ENCODE peak calls at places on chromosomes 11 and 22, in six cellular contexts. U is HCT116, G is K562, F is GM12878, T is SK-N-SH, I is H1. N is an unnamed sample.

GRCh38 chr22:50718352-50718709 is 19.7 kb upstream of the ACR start:
- DNase-seq in U (no peak), G (no peak), F (no peak), T (no peak), I (no peak), N (no peak)

GRCh38 chr11:44727373-44728084 is 767 bp downstream of the TSPAN18 start:
- DNase-seq in U (peak; percentile 57), G (peak; percentile 85), F (no peak), T (peak; percentile 92), I (peak; percentile 93), N (peak; percentile 82)

GRCh38 chr11:122981388-122982264 is at the start of gene BSX:
- DNase-seq in U (no peak), G (peak; percentile 81), F (no peak), T (no peak), I (peak; percentile 91), N (peak; percentile 38)

GRCh38 chr11:2975594-2975993 is 16.5 kb downstream of the NAP1L4 start:
- DNase-seq in U (peak; percentile 36), G (peak; percentile 49), F (no peak), T (peak; percentile 44), I (no peak), N (no peak)

GRCh38 chr11:57792060-57792541 is 30.5 kb downstream of the CTNND1 start:
- DNase-seq in U (no peak), G (no peak), F (peak; percentile 93), T (no peak), I (no peak), N (peak; percentile 46)

GRCh38 chr22:38469306-38469781 is 1.4 kb downstream of the KDELR3 start:
- DNase-seq in U (no peak), G (no peak), F (no peak), T (no peak), I (no peak), N (no peak)

GRCh38 chr11:118899706-118900360 is 16.1 kb downstream of the CXCR5 start:
- DNase-seq in U (no peak), G (no peak), F (no peak), T (no peak), I (no peak), N (no peak)

GRCh38 chr11:2265396-2265795 is 5.0 kb downstream of the ASCL2 start:
- DNase-seq in U (no peak), G (no peak), F (peak; percentile 19), T (no peak), I (no peak), N (no peak)

GRCh38 chr22:50561401-50562074 is 1.2 kb downstream of the SYCE3 start:
- DNase-seq in U (no peak), G (no peak), F (no peak), T (no peak), I (no peak), N (no peak)

GRCh38 chr11:76062733-76063132 is 143.6 kb downstream of the WNT11 start:
- DNase-seq in U (no peak), G (no peak), F (peak; percentile 37), T (no peak), I (no peak), N (no peak)

GRCh38 chr11:100550910-100551309 is 136.2 kb upstream of the ARHGAP42 start:
- DNase-seq in U (no peak), G (no peak), F (no peak), T (no peak), I (no peak), N (no peak)

GRCh38 chr11:57321388-57321995 is 3.3 kb downstream of the TNKS1BP1 start:
- DNase-seq in U (no peak), G (peak; percentile 51), F (no peak), T (no peak), I (no peak), N (no peak)

GRCh38 chr11:63564785-63565350 is 1.7 kb upstream of the PLAAT2 start:
- DNase-seq in U (no peak), G (no peak), F (no peak), T (no peak), I (no peak), N (no peak)

GRCh38 chr22:46250783-46251125 is 661 bp upstream of the CDPF1 start:
- DNase-seq in U (no peak), G (no peak), F (no peak), T (no peak), I (peak; percentile 67), N (no peak)

GRCh38 chr11:7905961-7906429 is 25.1 kb downstream of the OR10A6 start:
- DNase-seq in U (no peak), G (no peak), F (no peak), T (no peak), I (no peak), N (no peak)

GRCh38 chr22:46057206-46057605 is 80.2 kb upstream of the WNT7B start:
- DNase-seq in U (no peak), G (no peak), F (no peak), T (no peak), I (no peak), N (no peak)

GRCh38 chr11:57546869-57547518 is 9.6 kb downstream of the SMTNL1 start:
- DNase-seq in U (no peak), G (peak; percentile 54), F (no peak), T (peak; percentile 35), I (no peak), N (peak; percentile 12)

GRCh38 chr11:122159173-122159701 is 43.2 kb upstream of the BLID start:
- DNase-seq in U (no peak), G (no peak), F (no peak), T (peak; percentile 9), I (no peak), N (peak; percentile 29)

GRCh38 chr11:75667831-75668507 is 869 bp downstream of the MAP6 start:
- DNase-seq in U (no peak), G (no peak), F (no peak), T (peak; percentile 95), I (peak; percentile 84), N (peak; percentile 21)

GRCh38 chr11:78139422-78140391 is at the start of gene ALG8:
- DNase-seq in U (peak; percentile 85), G (peak; percentile 99), F (peak; percentile 90), T (peak; percentile 98), I (peak; percentile 95), N (peak; percentile 99)

GRCh38 chr11:124920870-124921609 is 2.0 kb downstream of the HEPN1 start:
- DNase-seq in U (no peak), G (no peak), F (no peak), T (peak; percentile 94), I (peak; percentile 83), N (peak; percentile 82)

GRCh38 chr22:35887296-35887875 is 141.2 kb downstream of the RBFOX2 start:
- DNase-seq in U (no peak), G (no peak), F (no peak), T (no peak), I (no peak), N (no peak)

GRCh38 chr22:43293661-43294392 is 49.3 kb downstream of the SCUBE1 start:
- DNase-seq in U (no peak), G (peak; percentile 77), F (no peak), T (no peak), I (no peak), N (peak; percentile 25)

GRCh38 chr22:28048529-28048928 is 129.5 kb upstream of the PITPNB start:
- DNase-seq in U (no peak), G (no peak), F (no peak), T (no peak), I (no peak), N (no peak)

GRCh38 chr11:15493921-15494630 is 379.4 kb downstream of the INSC start:
- DNase-seq in U (no peak), G (no peak), F (no peak), T (peak; percentile 38), I (no peak), N (no peak)

GRCh38 chr11:799641-800316 is 1.7 kb upstream of the SLC25A22 start:
- DNase-seq in U (no peak), G (no peak), F (no peak), T (no peak), I (no peak), N (no peak)

GRCh38 chr11:74681686-74682651 is 49.3 kb downstream of the CHRDL2 start:
- DNase-seq in U (no peak), G (no peak), F (no peak), T (no peak), I (no peak), N (no peak)

GRCh38 chr11:35740061-35740824 is 77.7 kb downstream of the TRIM44 start:
- DNase-seq in U (no peak), G (no peak), F (no peak), T (no peak), I (no peak), N (no peak)

GRCh38 chr22:49197986-49198704 is 629.5 kb downstream of the BRD1 start:
- DNase-seq in U (no peak), G (no peak), F (no peak), T (no peak), I (no peak), N (no peak)

GRCh38 chr22:29116397-29117123 is 43.7 kb downstream of the KREMEN1 start:
- DNase-seq in U (no peak), G (no peak), F (no peak), T (no peak), I (no peak), N (no peak)
- H3K4me2 ChIP-seq in U (no peak overlapping the region), G (no peak overlapping the region), F (no peak overlapping the region), T (no peak overlapping the region), I (no peak overlapping the region), N (no peak overlapping the region)

GRCh38 chr11:17578296-17578695 is 31.2 kb downstream of the OTOG start:
- DNase-seq in U (no peak), G (no peak), F (no peak), T (no peak), I (peak; percentile 33), N (no peak)
- TF ChIP-seq MAX in U (no peak), G (no peak), F (no peak), T (no peak), I (no peak), N (no peak)

GRCh38 chr11:45941285-45941684 is 18.8 kb downstream of the LARGE2 start:
- DNase-seq in U (no peak), G (no peak), F (no peak), T (no peak), I (no peak), N (no peak)
- TF ChIP-seq POLR2AphosphoS5 in U (no peak), G (no peak), F (no peak), T (no peak), I (no peak), N (no peak)

DNA sequence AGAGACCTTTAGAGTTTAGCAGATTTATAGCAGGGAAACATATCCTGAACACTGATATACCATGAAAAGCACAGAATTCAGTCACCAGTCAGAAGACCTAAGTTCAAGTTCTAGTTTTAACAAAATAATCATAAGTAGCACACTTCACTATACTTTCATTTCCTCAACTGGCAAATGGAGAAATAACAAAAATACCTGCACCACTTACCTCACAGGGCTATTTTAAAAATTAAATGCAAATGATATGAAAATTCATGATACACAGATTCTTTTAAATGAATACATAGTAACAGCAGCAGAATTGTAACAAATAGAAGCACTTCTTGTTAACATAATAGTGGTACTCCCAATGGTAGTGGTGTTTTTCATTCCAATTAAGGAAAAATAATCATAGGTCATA is 139.0 kb downstream of the FCHSD2 start:
- DNase-seq in U (no peak), G (no peak), F (peak; percentile 27), T (no peak), I (no peak), N (no peak)
- H3K4me2 ChIP-seq in U (no peak overlapping the region), G (no peak overlapping the region), F (no peak overlapping the region), T (no peak overlapping the region), I (no peak overlapping the region), N (no peak overlapping the region)

GRCh38 chr11:30147293-30147692 is 83.5 kb upstream of the FSHB start:
- DNase-seq in U (no peak), G (no peak), F (no peak), T (no peak), I (no peak), N (no peak)

GRCh38 chr11:30143098-30143705 is 87.6 kb upstream of the FSHB start:
- DNase-seq in U (peak; percentile 16), G (peak; percentile 43), F (peak; percentile 9), T (peak; percentile 21), I (no peak), N (peak; percentile 42)
- TF ChIP-seq MAX in U (no peak), G (no peak), F (no peak), T (no peak), I (no peak), N (no peak)

N was measured in endothelial cell of umbilical vein.